ENCODE peak calls at places on chromosome 18, in ten cellular contexts. T is upper lobe of right lung; M is left ventricle myocardium superior; B is dermis blood vessel endothelial cell; H is activated naive CD8-positive, alpha-beta T cell treated with anti-CD3 and anti-CD28 coated beads, Interleukin-2, amount 50 U/mL, for 24 hours; Z is H9; Y is caudate nucleus; Q is HT-29; S is adipocyte; X is Calu3. J is an unnamed sample.

GRCh38 chr18:24068945-24069693 is 54.6 kb downstream of the TTC39C start:
- DNase-seq in H (no peak), Y (no peak), T (no peak), M (no peak), S (no peak), B (no peak), Z (no peak), X (no peak), Q (no peak), J (no peak)

GRCh38 chr18:74524097-74524496 is 10.2 kb upstream of the CNDP1 start:
- DNase-seq in M (no peak), B (no peak), T (peak; percentile 37), S (no peak), Q (peak; percentile 2), Z (peak; percentile 10), Y (no peak), X (no peak), H (no peak), J (no peak)

GRCh38 chr18:421236-422155 is 79.0 kb downstream of the COLEC12 start:
- DNase-seq in Q (no peak), M (no peak), T (no peak), Y (no peak), B (peak; percentile 25), Z (no peak), X (peak; percentile 7), H (no peak), S (peak; percentile 56), J (peak; percentile 80)

GRCh38 chr18:47397671-47398319 is 146.3 kb upstream of the SKOR2 start:
- DNase-seq in S (no peak), T (no peak), Y (no peak), H (peak; percentile 26), Q (peak; percentile 38), Z (peak; percentile 65), M (no peak), X (no peak), B (peak; percentile 19), J (no peak)

GRCh38 chr18:69172046-69172445 is 228.6 kb upstream of the DOK6 start:
- DNase-seq in M (no peak), T (no peak), Q (no peak), S (peak; percentile 15), B (no peak), Y (no peak), H (no peak), Z (no peak), X (no peak), J (peak; percentile 46)

GRCh38 chr18:59143441-59143840 is 3.8 kb downstream of the SEC11C start:
- DNase-seq in H (no peak), M (no peak), S (peak; percentile 32), B (no peak), T (no peak), X (no peak), Q (no peak), Z (no peak), Y (no peak), J (peak; percentile 58)

GRCh38 chr18:34637094-34637801 is 72.8 kb upstream of the DTNA start:
- DNase-seq in M (no peak), B (no peak), Q (no peak), Z (no peak), Y (no peak), T (no peak), S (no peak), X (no peak), H (no peak), J (no peak)

GRCh38 chr18:45169610-45170009 is 445.7 kb upstream of the SLC14A2 start:
- DNase-seq in S (peak; percentile 91), Y (no peak), H (no peak), B (no peak), X (peak; percentile 8), M (peak; percentile 29), Z (no peak), Q (no peak), T (no peak), J (peak; percentile 95)

GRCh38 chr18:24014062-24014985 is at the start of gene TTC39C:
- DNase-seq in Z (peak; percentile 55), Q (peak; percentile 53), Y (no peak), B (peak; percentile 41), X (peak; percentile 65), T (peak; percentile 90), H (peak; percentile 88), M (peak; percentile 80), S (peak; percentile 89), J (peak; percentile 86)

GRCh38 chr18:77054288-77054605 is 78.3 kb downstream of the MBP start:
- DNase-seq in B (no peak), T (no peak), Y (no peak), S (no peak), H (no peak), Q (no peak), X (peak; percentile 45), M (peak; percentile 46), Z (no peak), J (no peak)

GRCh38 chr18:75638597-75639467 is 211.3 kb upstream of the SMIM21 start:
- DNase-seq in Y (peak; percentile 25), Q (no peak), T (no peak), H (no peak), S (no peak), X (no peak), B (no peak), M (peak; percentile 64), Z (peak; percentile 74), J (peak; percentile 91)

GRCh38 chr18:11689031-11689971 is at the start of gene GNAL:
- DNase-seq in Q (peak; percentile 74), B (peak; percentile 86), H (peak; percentile 56), T (peak; percentile 85), M (peak; percentile 84), Z (peak; percentile 88), X (peak; percentile 68), S (peak; percentile 89), Y (peak; percentile 3), J (peak; percentile 63)

GRCh38 chr18:79139206-79139605 is 70.0 kb downstream of the ATP9B start:
- DNase-seq in M (no peak), T (no peak), H (no peak), S (no peak), X (no peak), Z (no peak), Y (no peak), Q (no peak), B (no peak), J (no peak)

GRCh38 chr18:44309185-44309584 is 371.5 kb upstream of the SETBP1 start:
- DNase-seq in Z (no peak), X (no peak), Y (no peak), M (no peak), H (no peak), B (no peak), T (no peak), S (peak; percentile 59), Q (no peak), J (peak; percentile 73)

GRCh38 chr18:79540161-79540913 is 139.3 kb upstream of the CTDP1 start:
- DNase-seq in H (no peak), B (no peak), T (no peak), Z (peak; percentile 12), M (no peak), X (no peak), Y (no peak), S (no peak), Q (no peak), J (no peak)